ENCODE peak calls at places on chromosomes 2 and 18, in four cellular contexts. Y, Q, M and H are unnamed samples.

GRCh38 chr2:78115291-78115690 is 593.1 kb upstream of the LRRTM4 start:
- DNase-seq in Q (no peak), M (no peak), Y (no peak), H (no peak)

GRCh38 chr2:43977677-43978076 is 18.1 kb downstream of the LRPPRC start:
- DNase-seq in Y (no peak), M (no peak), Q (no peak), H (no peak)

GRCh38 chr2:187233811-187234210 is 214.2 kb downstream of the CALCRL start:
- DNase-seq in Q (no peak), Y (no peak), M (no peak), H (no peak)

GRCh38 chr2:190663839-190664238 is 15.0 kb downstream of the NAB1 start:
- DNase-seq in Y (no peak), M (no peak), Q (no peak), H (no peak)

GRCh38 chr2:218343591-218343990 is 13.1 kb upstream of the CATIP start:
- DNase-seq in M (no peak), Q (no peak), Y (no peak), H (no peak)

GRCh38 chr2:214006601-214007000 is 404.3 kb upstream of the VWC2L start:
- DNase-seq in Y (no peak), Q (no peak), M (no peak), H (no peak)

GRCh38 chr2:124476291-124476690 is 451.2 kb downstream of the CNTNAP5 start:
- DNase-seq in Y (no peak), M (no peak), Q (peak; percentile 6), H (no peak)

GRCh38 chr2:140892911-140893637 is 1237.7 kb downstream of the LRP1B start:
- DNase-seq in Y (no peak), M (no peak), Q (no peak), H (no peak)

GRCh38 chr2:173740639-173741038 is 224.5 kb downstream of the SP3 start:
- DNase-seq in M (no peak), Y (no peak), Q (no peak), H (no peak)

GRCh38 chr2:142973160-142973821 is 95.8 kb downstream of the KYNU start:
- DNase-seq in Y (no peak), M (no peak), Q (no peak), H (no peak)

GRCh38 chr2:144519934-144520717 is at the start of gene ZEB2:
- DNase-seq in Q (peak; percentile 12), M (no peak), Y (no peak), H (no peak)

GRCh38 chr2:115364078-115364477 is 921.6 kb downstream of the DPP10 start:
- DNase-seq in Y (no peak), M (peak; percentile 10), Q (no peak), H (peak; percentile 74)

GRCh38 chr2:127034056-127034455 is 72.9 kb downstream of the BIN1 start:
- DNase-seq in Q (no peak), M (no peak), Y (no peak), H (no peak)

GRCh38 chr2:232629201-232629475 is 4.3 kb upstream of the EFHD1 start:
- DNase-seq in M (no peak), Y (no peak), Q (no peak), H (no peak)

DNA sequence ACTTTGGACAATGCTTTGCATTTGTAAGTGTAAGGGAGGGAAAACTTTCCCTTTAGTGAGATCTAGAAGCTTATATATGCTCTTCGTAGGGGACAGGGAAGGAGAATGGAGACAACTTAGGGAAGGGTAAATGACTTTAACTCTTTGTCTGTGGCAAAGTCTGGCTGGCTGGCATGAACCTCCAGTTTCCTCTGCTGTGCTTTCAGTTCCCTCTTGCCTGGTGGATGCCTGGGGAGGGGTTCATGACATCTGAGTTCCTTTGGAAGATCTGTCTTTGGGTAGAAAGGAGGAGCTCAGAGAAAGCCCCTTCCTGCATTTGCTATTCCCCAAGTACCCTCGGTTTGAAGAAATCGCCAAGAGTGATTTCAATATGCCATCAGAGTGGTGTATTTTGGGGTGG is 143.6 kb downstream of the VAPA start:
- DNase-seq in Y (no peak), Q (no peak), M (no peak), H (no peak)
- TF ChIP-seq YY1 in Y (no peak), Q (no peak), M (no peak), H (no peak)

GRCh38 chr2:196131384-196131861 is 40.0 kb downstream of the STK17B start:
- DNase-seq in M (no peak), Q (peak; percentile 83), Y (peak; percentile 47), H (no peak)
- TF ChIP-seq SUZ12 in M (no peak), Q (no peak), Y (no peak), H (no peak)

GRCh38 chr2:151918308-151918707 is 90.1 kb upstream of the ARL5A start:
- DNase-seq in Q (no peak), Y (no peak), M (no peak), H (no peak)
- H3K4me3 ChIP-seq in Q (no peak overlapping the region), Y (no peak overlapping the region), M (no peak overlapping the region), H (no peak overlapping the region)

GRCh38 chr2:106075038-106075437 is 119.1 kb downstream of the UXS1 start:
- DNase-seq in Y (no peak), M (no peak), Q (no peak), H (no peak)

GRCh38 chr2:106076941-106077340 is 117.2 kb downstream of the UXS1 start:
- DNase-seq in Y (no peak), Q (no peak), M (no peak), H (no peak)

GRCh38 chr2:106078091-106078490 is 116.0 kb downstream of the UXS1 start:
- DNase-seq in Y (no peak), M (no peak), Q (no peak), H (no peak)

GRCh38 chr2:106085441-106085911 is 108.6 kb downstream of the UXS1 start:
- DNase-seq in Q (peak; percentile 38), Y (no peak), M (no peak), H (no peak)

GRCh38 chr2:106080955-106081354 is 113.1 kb downstream of the UXS1 start:
- DNase-seq in Y (no peak), Q (no peak), M (no peak), H (no peak)
- TF ChIP-seq YY1 in Y (no peak), Q (no peak), M (no peak), H (no peak)

GRCh38 chr2:114011709-114012108 is 121.8 kb downstream of the ACTR3 start:
- DNase-seq in Y (no peak), Q (no peak), M (no peak), H (no peak)
- TF ChIP-seq SUZ12 in Y (no peak), Q (no peak), M (no peak), H (no peak)

GRCh38 chr2:152335016-152335850 is at the start of gene FMNL2:
- DNase-seq in Q (peak; percentile 88), Y (peak; percentile 24), M (peak; percentile 57), H (peak; percentile 72)

GRCh38 chr2:152336854-152337510 is 2.0 kb downstream of the FMNL2 start:
- DNase-seq in M (no peak), Y (no peak), Q (no peak), H (no peak)

GRCh38 chr2:152336103-152336853 is 1.3 kb downstream of the FMNL2 start:
- DNase-seq in M (no peak), Q (peak; percentile 41), Y (no peak), H (no peak)

GRCh38 chr2:152335851-152336102 is 803 bp downstream of the FMNL2 start:
- DNase-seq in Q (no peak), M (no peak), Y (no peak), H (no peak)

DNA sequence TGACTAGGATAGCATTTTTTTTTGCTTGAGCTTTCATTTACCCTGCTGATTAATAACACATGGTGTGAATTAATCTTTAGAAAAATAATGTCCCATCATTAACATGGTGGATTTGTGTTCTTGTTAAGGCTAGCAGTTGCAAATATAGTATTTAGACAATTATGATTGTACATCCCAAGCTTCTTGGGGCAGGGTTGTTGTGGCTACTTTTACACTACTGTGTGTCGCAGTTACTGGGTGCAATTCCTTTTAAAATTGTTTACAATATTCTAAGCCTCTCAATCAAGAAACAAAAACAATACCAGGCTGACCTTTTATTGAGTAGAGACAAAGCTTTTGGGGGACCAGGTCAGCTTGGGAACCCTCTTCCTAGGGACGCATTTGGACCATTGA is 2.5 kb downstream of the FMNL2 start:
- DNase-seq in Y (no peak), Q (no peak), M (no peak), H (no peak)
- H3K4me3 ChIP-seq in Y (peak overlapping the region; percentile 76), Q (peak overlapping the region; percentile 96), M (peak overlapping the region; percentile 62), H (peak overlapping the region; percentile 84)

DNA sequence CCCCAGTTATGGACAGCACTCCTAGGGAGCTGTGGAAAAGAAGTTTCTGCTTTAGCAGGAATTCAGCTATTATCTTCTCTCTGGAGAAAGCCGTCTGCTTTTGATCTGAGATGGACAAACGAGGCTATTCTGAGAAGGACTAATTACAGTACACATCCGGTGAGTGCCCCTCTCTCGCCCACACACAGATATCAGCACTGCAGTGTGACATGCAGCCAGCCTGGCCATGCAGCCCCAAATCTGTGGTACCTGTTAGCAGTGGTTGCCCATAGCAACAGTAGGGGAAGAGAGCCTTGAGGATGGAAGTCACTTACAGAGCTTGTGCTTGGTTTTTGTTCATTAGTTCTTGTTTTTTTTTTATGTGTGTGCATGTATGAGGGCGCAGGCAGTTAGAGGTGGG is 73.9 kb upstream of the TRIB2 start:
- DNase-seq in Y (no peak), Q (no peak), M (no peak), H (no peak)
- TF ChIP-seq YY1 in Y (no peak), Q (no peak), M (no peak), H (no peak)

GRCh38 chr18:11902522-11903292 is 5.4 kb downstream of the MPPE1 start:
- DNase-seq in Q (no peak), M (no peak), Y (no peak), H (no peak)

GRCh38 chr18:11897781-11898180 is 10.3 kb downstream of the MPPE1 start:
- DNase-seq in Y (no peak), Q (no peak), M (no peak), H (no peak)

GRCh38 chr18:11905613-11906012 is 2.5 kb downstream of the MPPE1 start:
- DNase-seq in M (no peak), Y (no peak), Q (no peak), H (no peak)

GRCh38 chr18:11899063-11899462 is 9.1 kb downstream of the MPPE1 start:
- DNase-seq in M (no peak), Q (no peak), Y (no peak), H (no peak)

GRCh38 chr18:11901826-11902438 is 6.2 kb downstream of the MPPE1 start:
- DNase-seq in M (no peak), Q (no peak), Y (no peak), H (no peak)
- TF ChIP-seq SUZ12 in M (no peak), Q (no peak), Y (no peak), H (no peak)